ENCODE peak calls at places on chromosome 10, in ten cellular contexts. One of them, this sample, is unnamed. For H3K36me3, the result is how much of the 10 kb centered on the place peaks cover.

GRCh38 chr10:116721048-116721897 is 21.1 kb downstream of the HSPA12A start:
- DNase-seq in mammary epithelial cell: no peak
- DNase-seq in tibial artery: no peak
- DNase-seq in right lobe of liver: no peak
- DNase-seq in heart left ventricle: no peak
- DNase-seq in GM12878: no peak
- DNase-seq in prostate gland: no peak
- DNase-seq in stomach: no peak
- DNase-seq in esophagus squamous epithelium: no peak
- DNase-seq in fibroblast of lung: no peak
- DNase-seq in this sample: no peak

GRCh38 chr10:15370741-15371701 is at the start of gene FAM171A1:
- DNase-seq in right lobe of liver: peak
- DNase-seq in stomach: peak
- DNase-seq in esophagus squamous epithelium: no peak
- DNase-seq in prostate gland: peak
- DNase-seq in mammary epithelial cell: peak
- DNase-seq in heart left ventricle: peak
- DNase-seq in GM12878: no peak
- DNase-seq in tibial artery: no peak
- DNase-seq in fibroblast of lung: peak
- DNase-seq in this sample: peak

GRCh38 chr10:10911471-10911921 is 106.2 kb upstream of the CELF2 start:
- DNase-seq in heart left ventricle: peak
- DNase-seq in fibroblast of lung: peak
- DNase-seq in esophagus squamous epithelium: no peak
- DNase-seq in GM12878: no peak
- DNase-seq in prostate gland: peak
- DNase-seq in mammary epithelial cell: peak
- DNase-seq in tibial artery: peak
- DNase-seq in right lobe of liver: no peak
- DNase-seq in stomach: peak
- DNase-seq in this sample: peak

GRCh38 chr10:127547997-127548396 is 1.1 kb upstream of the NPS start:
- DNase-seq in esophagus squamous epithelium: no peak
- DNase-seq in stomach: no peak
- DNase-seq in mammary epithelial cell: no peak
- DNase-seq in fibroblast of lung: no peak
- DNase-seq in GM12878: no peak
- DNase-seq in right lobe of liver: no peak
- DNase-seq in heart left ventricle: no peak
- DNase-seq in prostate gland: no peak
- DNase-seq in tibial artery: no peak
- DNase-seq in this sample: no peak

GRCh38 chr10:62248465-62248864 is 20.2 kb downstream of the RTKN2 start:
- DNase-seq in stomach: no peak
- DNase-seq in fibroblast of lung: peak
- DNase-seq in right lobe of liver: no peak
- DNase-seq in heart left ventricle: no peak
- DNase-seq in prostate gland: no peak
- DNase-seq in mammary epithelial cell: no peak
- DNase-seq in tibial artery: no peak
- DNase-seq in GM12878: no peak
- DNase-seq in esophagus squamous epithelium: no peak
- DNase-seq in this sample: no peak

GRCh38 chr10:86165666-86166065 is 200.9 kb downstream of the GRID1 start:
- DNase-seq in tibial artery: peak
- DNase-seq in prostate gland: no peak
- DNase-seq in GM12878: no peak
- DNase-seq in heart left ventricle: no peak
- DNase-seq in right lobe of liver: no peak
- DNase-seq in mammary epithelial cell: no peak
- DNase-seq in stomach: no peak
- DNase-seq in esophagus squamous epithelium: no peak
- DNase-seq in fibroblast of lung: no peak
- DNase-seq in this sample: no peak

GRCh38 chr10:113329121-113329596 is 223.7 kb upstream of the HABP2 start:
- DNase-seq in GM12878: no peak
- DNase-seq in tibial artery: no peak
- DNase-seq in right lobe of liver: no peak
- DNase-seq in stomach: no peak
- DNase-seq in heart left ventricle: no peak
- DNase-seq in mammary epithelial cell: peak
- DNase-seq in prostate gland: no peak
- DNase-seq in esophagus squamous epithelium: no peak
- DNase-seq in fibroblast of lung: peak
- DNase-seq in this sample: no peak

GRCh38 chr10:50242777-50243176 is 8.5 kb downstream of the ASAH2 start:
- DNase-seq in GM12878: no peak
- DNase-seq in tibial artery: no peak
- DNase-seq in right lobe of liver: no peak
- DNase-seq in mammary epithelial cell: no peak
- DNase-seq in stomach: no peak
- DNase-seq in esophagus squamous epithelium: no peak
- DNase-seq in fibroblast of lung: no peak
- DNase-seq in heart left ventricle: no peak
- DNase-seq in prostate gland: no peak
- DNase-seq in this sample: no peak

GRCh38 chr10:48978318-48978717 is 38.7 kb upstream of the LRRC18 start:
- DNase-seq in prostate gland: no peak
- DNase-seq in mammary epithelial cell: no peak
- DNase-seq in esophagus squamous epithelium: no peak
- DNase-seq in stomach: no peak
- DNase-seq in fibroblast of lung: no peak
- DNase-seq in heart left ventricle: no peak
- DNase-seq in right lobe of liver: no peak
- DNase-seq in tibial artery: no peak
- DNase-seq in GM12878: no peak
- DNase-seq in this sample: no peak

GRCh38 chr10:48973065-48973464 is 33.4 kb upstream of the LRRC18 start:
- DNase-seq in prostate gland: no peak
- DNase-seq in heart left ventricle: no peak
- DNase-seq in mammary epithelial cell: no peak
- DNase-seq in stomach: no peak
- DNase-seq in tibial artery: no peak
- DNase-seq in GM12878: no peak
- DNase-seq in fibroblast of lung: no peak
- DNase-seq in right lobe of liver: no peak
- DNase-seq in esophagus squamous epithelium: no peak
- DNase-seq in this sample: no peak

GRCh38 chr10:48974757-48975156 is 35.1 kb upstream of the LRRC18 start:
- DNase-seq in mammary epithelial cell: no peak
- DNase-seq in GM12878: no peak
- DNase-seq in fibroblast of lung: no peak
- DNase-seq in heart left ventricle: no peak
- DNase-seq in right lobe of liver: no peak
- DNase-seq in prostate gland: no peak
- DNase-seq in tibial artery: no peak
- DNase-seq in stomach: no peak
- DNase-seq in esophagus squamous epithelium: no peak
- DNase-seq in this sample: no peak

GRCh38 chr10:48981310-48981907 is 41.8 kb upstream of the LRRC18 start:
- DNase-seq in fibroblast of lung: peak
- DNase-seq in stomach: peak
- DNase-seq in mammary epithelial cell: peak
- DNase-seq in prostate gland: peak
- DNase-seq in GM12878: no peak
- DNase-seq in right lobe of liver: peak
- DNase-seq in tibial artery: peak
- DNase-seq in heart left ventricle: peak
- DNase-seq in esophagus squamous epithelium: no peak
- DNase-seq in this sample: no peak

DNA sequence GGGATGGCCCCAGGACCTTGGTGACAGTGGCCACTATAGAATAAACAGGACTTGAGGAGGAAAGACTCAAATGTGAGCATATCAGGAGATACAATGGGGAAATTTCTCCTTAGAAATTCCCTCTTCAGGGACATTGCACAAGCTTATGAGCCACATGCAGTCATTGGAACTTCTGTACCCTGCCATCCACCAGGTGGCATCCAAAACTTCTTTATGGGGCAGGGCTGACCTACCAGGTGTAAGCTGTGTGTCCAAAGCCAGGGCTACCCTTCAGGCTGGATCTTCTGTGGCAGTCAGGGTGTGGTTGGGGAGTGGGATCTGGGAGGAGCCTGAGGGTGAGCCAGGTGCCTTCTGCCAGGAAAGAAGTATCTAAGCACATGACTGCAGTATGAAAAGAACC is 36.6 kb upstream of the LRRC18 start:
- DNase-seq in fibroblast of lung: peak
- DNase-seq in tibial artery: no peak
- DNase-seq in mammary epithelial cell: peak
- DNase-seq in heart left ventricle: peak
- DNase-seq in esophagus squamous epithelium: no peak
- DNase-seq in GM12878: no peak
- DNase-seq in stomach: no peak
- DNase-seq in right lobe of liver: no peak
- DNase-seq in prostate gland: peak
- DNase-seq in this sample: no peak
- H3K36me3 ChIP-seq in fibroblast of lung: under half
- H3K36me3 ChIP-seq in tibial artery: under half
- H3K36me3 ChIP-seq in mammary epithelial cell: under half
- H3K36me3 ChIP-seq in heart left ventricle: under half
- H3K36me3 ChIP-seq in esophagus squamous epithelium: under half
- H3K36me3 ChIP-seq in GM12878: under half
- H3K36me3 ChIP-seq in stomach: under half
- H3K36me3 ChIP-seq in right lobe of liver: under half
- H3K36me3 ChIP-seq in prostate gland: under half
- H3K36me3 ChIP-seq in this sample: under half

GRCh38 chr10:119478111-119479047 is 64.1 kb downstream of the RGS10 start:
- DNase-seq in GM12878: peak
- DNase-seq in tibial artery: no peak
- DNase-seq in esophagus squamous epithelium: no peak
- DNase-seq in heart left ventricle: no peak
- DNase-seq in right lobe of liver: no peak
- DNase-seq in stomach: no peak
- DNase-seq in fibroblast of lung: no peak
- DNase-seq in prostate gland: no peak
- DNase-seq in mammary epithelial cell: no peak
- DNase-seq in this sample: no peak

GRCh38 chr10:119477444-119477843 is 65.1 kb downstream of the RGS10 start:
- DNase-seq in GM12878: peak
- DNase-seq in right lobe of liver: no peak
- DNase-seq in heart left ventricle: no peak
- DNase-seq in prostate gland: no peak
- DNase-seq in tibial artery: no peak
- DNase-seq in stomach: no peak
- DNase-seq in esophagus squamous epithelium: no peak
- DNase-seq in mammary epithelial cell: no peak
- DNase-seq in fibroblast of lung: no peak
- DNase-seq in this sample: no peak

GRCh38 chr10:119480667-119481066 is 61.9 kb downstream of the RGS10 start:
- DNase-seq in stomach: no peak
- DNase-seq in right lobe of liver: no peak
- DNase-seq in prostate gland: no peak
- DNase-seq in tibial artery: no peak
- DNase-seq in GM12878: no peak
- DNase-seq in mammary epithelial cell: peak
- DNase-seq in fibroblast of lung: peak
- DNase-seq in heart left ventricle: no peak
- DNase-seq in esophagus squamous epithelium: no peak
- DNase-seq in this sample: no peak

GRCh38 chr10:119479532-119479931 is 63.0 kb downstream of the RGS10 start:
- DNase-seq in fibroblast of lung: no peak
- DNase-seq in prostate gland: no peak
- DNase-seq in esophagus squamous epithelium: no peak
- DNase-seq in GM12878: no peak
- DNase-seq in right lobe of liver: no peak
- DNase-seq in mammary epithelial cell: no peak
- DNase-seq in tibial artery: no peak
- DNase-seq in stomach: no peak
- DNase-seq in heart left ventricle: no peak
- DNase-seq in this sample: no peak

DNA sequence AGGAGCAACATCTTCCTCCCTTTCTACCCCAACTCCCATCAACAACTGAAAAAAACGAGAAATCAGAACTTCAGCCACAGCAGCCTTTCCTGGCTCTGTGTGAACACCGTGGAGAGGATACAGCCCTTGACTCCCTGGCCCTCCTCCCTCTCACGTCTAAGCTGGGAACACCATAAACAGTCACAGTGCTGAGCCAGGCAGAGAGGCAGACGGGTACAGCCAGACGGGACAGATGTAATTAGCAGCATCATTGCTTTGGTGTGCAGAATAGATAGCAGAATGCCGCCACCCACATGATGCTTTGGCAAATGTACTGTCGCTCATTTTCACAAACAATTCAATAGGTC is 63.5 kb downstream of the RGS10 start:
- DNase-seq in esophagus squamous epithelium: no peak
- DNase-seq in stomach: no peak
- DNase-seq in tibial artery: no peak
- DNase-seq in prostate gland: no peak
- DNase-seq in fibroblast of lung: no peak
- DNase-seq in heart left ventricle: no peak
- DNase-seq in GM12878: no peak
- DNase-seq in mammary epithelial cell: no peak
- DNase-seq in right lobe of liver: no peak
- DNase-seq in this sample: no peak
- TF ChIP-seq CTCF in esophagus squamous epithelium: no peak
- TF ChIP-seq CTCF in stomach: no peak
- TF ChIP-seq CTCF in tibial artery: no peak
- TF ChIP-seq CTCF in prostate gland: no peak
- TF ChIP-seq CTCF in fibroblast of lung: no peak
- TF ChIP-seq CTCF in heart left ventricle: no peak
- TF ChIP-seq CTCF in GM12878: no peak
- TF ChIP-seq CTCF in mammary epithelial cell: no peak
- TF ChIP-seq CTCF in right lobe of liver: no peak
- TF ChIP-seq CTCF in this sample: no peak

DNA sequence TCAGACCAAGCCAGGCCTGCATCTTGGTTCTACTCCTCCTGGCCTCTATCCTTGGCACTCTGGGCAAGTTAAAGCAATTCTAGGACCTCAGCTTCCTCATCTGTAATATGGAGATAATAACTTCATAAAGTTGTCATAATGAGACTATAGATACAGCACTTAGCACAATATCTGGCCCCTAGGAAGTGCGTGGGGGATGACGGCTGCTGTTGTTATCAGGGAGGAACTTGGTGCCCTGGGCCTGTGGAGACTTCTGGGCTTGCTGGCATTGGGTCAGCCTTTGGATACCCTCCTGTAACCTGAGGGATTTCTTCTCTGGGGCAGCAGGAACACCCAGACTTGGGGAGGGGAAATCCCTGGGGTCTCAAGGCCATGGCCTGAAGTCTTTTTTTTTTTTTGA is 27.6 kb downstream of the PFKFB3 start:
- DNase-seq in right lobe of liver: no peak
- DNase-seq in GM12878: no peak
- DNase-seq in prostate gland: no peak
- DNase-seq in mammary epithelial cell: no peak
- DNase-seq in tibial artery: no peak
- DNase-seq in esophagus squamous epithelium: no peak
- DNase-seq in heart left ventricle: no peak
- DNase-seq in stomach: no peak
- DNase-seq in fibroblast of lung: no peak
- DNase-seq in this sample: no peak
- H3K36me3 ChIP-seq in right lobe of liver: under half
- H3K36me3 ChIP-seq in GM12878: under half
- H3K36me3 ChIP-seq in prostate gland: under half
- H3K36me3 ChIP-seq in mammary epithelial cell: under half
- H3K36me3 ChIP-seq in tibial artery: half or more
- H3K36me3 ChIP-seq in esophagus squamous epithelium: half or more
- H3K36me3 ChIP-seq in heart left ventricle: under half
- H3K36me3 ChIP-seq in stomach: half or more
- H3K36me3 ChIP-seq in fibroblast of lung: under half
- H3K36me3 ChIP-seq in this sample: under half

GRCh38 chr10:52004342-52004949 is 305.1 kb upstream of the CSTF2T start:
- DNase-seq in stomach: no peak
- DNase-seq in mammary epithelial cell: peak
- DNase-seq in GM12878: no peak
- DNase-seq in right lobe of liver: no peak
- DNase-seq in esophagus squamous epithelium: no peak
- DNase-seq in heart left ventricle: no peak
- DNase-seq in prostate gland: no peak
- DNase-seq in tibial artery: no peak
- DNase-seq in fibroblast of lung: peak
- DNase-seq in this sample: no peak
- TF ChIP-seq CTCF in stomach: no peak
- TF ChIP-seq CTCF in mammary epithelial cell: peak
- TF ChIP-seq CTCF in GM12878: peak
- TF ChIP-seq CTCF in right lobe of liver: peak
- TF ChIP-seq CTCF in esophagus squamous epithelium: peak
- TF ChIP-seq CTCF in heart left ventricle: peak
- TF ChIP-seq CTCF in prostate gland: peak
- TF ChIP-seq CTCF in tibial artery: peak
- TF ChIP-seq CTCF in fibroblast of lung: peak
- TF ChIP-seq CTCF in this sample: no peak